ENCODE peak calls at places on chromosomes 16 and 17, in ten cellular contexts. One of them, this sample, is unnamed. For H3K4me1 and H3K9me3, the result is how much of the 10 kb centered on the place peaks cover.

GRCh38 chr16:8866118-8866883 is 2.5 kb downstream of the CARHSP1 start:
- DNase-seq in PC-3: no peak
- DNase-seq in H9: peak
- DNase-seq in ovary: peak
- DNase-seq in cardiac muscle cell: peak
- DNase-seq in transverse colon: peak
- DNase-seq in mesenchymal stem cell: peak
- DNase-seq in naive thymus-derived CD4-positive, alpha-beta T cell: no peak
- DNase-seq in adrenal gland: peak
- DNase-seq in fibroblast of lung: no peak
- DNase-seq in this sample: no peak

GRCh38 chr17:66021757-66022156 is 170.2 kb downstream of the CEP112 start:
- DNase-seq in cardiac muscle cell: no peak
- DNase-seq in ovary: no peak
- DNase-seq in PC-3: peak
- DNase-seq in transverse colon: no peak
- DNase-seq in mesenchymal stem cell: no peak
- DNase-seq in H9: peak
- DNase-seq in naive thymus-derived CD4-positive, alpha-beta T cell: no peak
- DNase-seq in adrenal gland: no peak
- DNase-seq in fibroblast of lung: no peak
- DNase-seq in this sample: no peak

GRCh38 chr16:86910146-86910805 is 331.9 kb downstream of the FOXL1 start:
- DNase-seq in ovary: no peak
- DNase-seq in naive thymus-derived CD4-positive, alpha-beta T cell: no peak
- DNase-seq in fibroblast of lung: no peak
- DNase-seq in transverse colon: no peak
- DNase-seq in cardiac muscle cell: no peak
- DNase-seq in mesenchymal stem cell: no peak
- DNase-seq in PC-3: no peak
- DNase-seq in adrenal gland: no peak
- DNase-seq in H9: no peak
- DNase-seq in this sample: no peak

GRCh38 chr17:44522883-44523671 is 19.9 kb upstream of the GPATCH8 start:
- DNase-seq in mesenchymal stem cell: peak
- DNase-seq in naive thymus-derived CD4-positive, alpha-beta T cell: no peak
- DNase-seq in PC-3: peak
- DNase-seq in fibroblast of lung: peak
- DNase-seq in adrenal gland: peak
- DNase-seq in transverse colon: peak
- DNase-seq in ovary: no peak
- DNase-seq in cardiac muscle cell: peak
- DNase-seq in H9: peak
- DNase-seq in this sample: peak

GRCh38 chr17:49227436-49228261 is 2.9 kb downstream of the PHOSPHO1 start:
- DNase-seq in transverse colon: peak
- DNase-seq in PC-3: peak
- DNase-seq in ovary: peak
- DNase-seq in cardiac muscle cell: peak
- DNase-seq in H9: peak
- DNase-seq in adrenal gland: peak
- DNase-seq in fibroblast of lung: peak
- DNase-seq in mesenchymal stem cell: peak
- DNase-seq in naive thymus-derived CD4-positive, alpha-beta T cell: peak
- DNase-seq in this sample: peak

GRCh38 chr17:74008196-74008595 is 195.3 kb upstream of the RPL38 start:
- DNase-seq in cardiac muscle cell: no peak
- DNase-seq in adrenal gland: no peak
- DNase-seq in fibroblast of lung: no peak
- DNase-seq in naive thymus-derived CD4-positive, alpha-beta T cell: peak
- DNase-seq in mesenchymal stem cell: no peak
- DNase-seq in PC-3: peak
- DNase-seq in H9: peak
- DNase-seq in transverse colon: peak
- DNase-seq in ovary: no peak
- DNase-seq in this sample: no peak

GRCh38 chr17:76137351-76138233 is 3.5 kb downstream of the FOXJ1 start:
- DNase-seq in adrenal gland: no peak
- DNase-seq in transverse colon: no peak
- DNase-seq in fibroblast of lung: no peak
- DNase-seq in ovary: no peak
- DNase-seq in cardiac muscle cell: peak
- DNase-seq in naive thymus-derived CD4-positive, alpha-beta T cell: no peak
- DNase-seq in mesenchymal stem cell: no peak
- DNase-seq in PC-3: no peak
- DNase-seq in H9: peak
- DNase-seq in this sample: no peak

GRCh38 chr16:77833906-77834599 is 45.7 kb downstream of the VAT1L start:
- DNase-seq in fibroblast of lung: peak
- DNase-seq in H9: peak
- DNase-seq in naive thymus-derived CD4-positive, alpha-beta T cell: no peak
- DNase-seq in ovary: no peak
- DNase-seq in adrenal gland: no peak
- DNase-seq in transverse colon: no peak
- DNase-seq in PC-3: no peak
- DNase-seq in mesenchymal stem cell: peak
- DNase-seq in cardiac muscle cell: no peak
- DNase-seq in this sample: no peak

GRCh38 chr16:4656695-4657686 is 32.4 kb downstream of the MGRN1 start:
- DNase-seq in fibroblast of lung: no peak
- DNase-seq in mesenchymal stem cell: no peak
- DNase-seq in H9: no peak
- DNase-seq in transverse colon: no peak
- DNase-seq in ovary: no peak
- DNase-seq in naive thymus-derived CD4-positive, alpha-beta T cell: no peak
- DNase-seq in cardiac muscle cell: no peak
- DNase-seq in adrenal gland: no peak
- DNase-seq in PC-3: no peak
- DNase-seq in this sample: no peak

GRCh38 chr16:4656221-4656620 is 31.6 kb downstream of the MGRN1 start:
- DNase-seq in ovary: no peak
- DNase-seq in PC-3: no peak
- DNase-seq in cardiac muscle cell: no peak
- DNase-seq in transverse colon: no peak
- DNase-seq in fibroblast of lung: no peak
- DNase-seq in mesenchymal stem cell: no peak
- DNase-seq in H9: no peak
- DNase-seq in adrenal gland: no peak
- DNase-seq in naive thymus-derived CD4-positive, alpha-beta T cell: no peak
- DNase-seq in this sample: no peak

GRCh38 chr16:4654946-4655590 is 30.4 kb downstream of the MGRN1 start:
- DNase-seq in H9: no peak
- DNase-seq in fibroblast of lung: no peak
- DNase-seq in ovary: no peak
- DNase-seq in mesenchymal stem cell: no peak
- DNase-seq in naive thymus-derived CD4-positive, alpha-beta T cell: no peak
- DNase-seq in PC-3: no peak
- DNase-seq in adrenal gland: no peak
- DNase-seq in transverse colon: no peak
- DNase-seq in cardiac muscle cell: no peak
- DNase-seq in this sample: no peak

GRCh38 chr16:4654387-4654901 is 29.8 kb downstream of the MGRN1 start:
- DNase-seq in adrenal gland: no peak
- DNase-seq in transverse colon: no peak
- DNase-seq in cardiac muscle cell: no peak
- DNase-seq in naive thymus-derived CD4-positive, alpha-beta T cell: no peak
- DNase-seq in ovary: no peak
- DNase-seq in fibroblast of lung: no peak
- DNase-seq in mesenchymal stem cell: no peak
- DNase-seq in PC-3: no peak
- DNase-seq in H9: no peak
- DNase-seq in this sample: no peak

DNA sequence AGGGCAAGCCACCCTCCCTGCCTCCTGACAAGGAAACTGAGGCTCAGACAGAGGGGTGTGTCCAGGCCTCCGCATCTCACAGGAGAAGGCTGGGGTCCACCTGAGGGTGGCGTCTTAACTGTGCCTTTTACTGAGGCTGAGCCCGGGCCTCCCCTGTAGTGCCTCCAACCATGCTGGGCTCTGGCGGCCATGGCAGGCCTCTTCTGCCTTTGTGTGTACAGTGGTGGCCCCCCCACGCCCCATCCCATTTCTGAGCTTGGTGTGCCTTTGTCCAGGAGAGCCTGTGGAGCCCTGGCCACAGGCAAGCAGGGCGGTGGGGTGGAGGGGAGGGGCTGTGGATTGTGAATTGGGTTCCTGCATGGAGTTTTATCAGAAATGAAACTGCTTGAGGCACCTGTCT is 31.2 kb downstream of the MGRN1 start:
- DNase-seq in transverse colon: no peak
- DNase-seq in PC-3: no peak
- DNase-seq in ovary: no peak
- DNase-seq in cardiac muscle cell: no peak
- DNase-seq in naive thymus-derived CD4-positive, alpha-beta T cell: no peak
- DNase-seq in fibroblast of lung: no peak
- DNase-seq in mesenchymal stem cell: no peak
- DNase-seq in H9: no peak
- DNase-seq in adrenal gland: no peak
- DNase-seq in this sample: no peak
- H3K4me1 ChIP-seq in transverse colon: under half
- H3K4me1 ChIP-seq in PC-3: under half
- H3K4me1 ChIP-seq in ovary: under half
- H3K4me1 ChIP-seq in cardiac muscle cell: under half
- H3K4me1 ChIP-seq in naive thymus-derived CD4-positive, alpha-beta T cell: under half
- H3K4me1 ChIP-seq in fibroblast of lung: under half
- H3K4me1 ChIP-seq in mesenchymal stem cell: under half
- H3K4me1 ChIP-seq in H9: under half
- H3K4me1 ChIP-seq in adrenal gland: under half
- H3K4me1 ChIP-seq in this sample: under half

GRCh38 chr17:22599322-22599721 is 907.0 kb downstream of the KCNJ18 start:
- DNase-seq in ovary: no peak
- DNase-seq in cardiac muscle cell: no peak
- DNase-seq in PC-3: no peak
- DNase-seq in transverse colon: no peak
- DNase-seq in H9: no peak
- DNase-seq in adrenal gland: no peak
- DNase-seq in naive thymus-derived CD4-positive, alpha-beta T cell: no peak
- DNase-seq in mesenchymal stem cell: no peak
- DNase-seq in fibroblast of lung: no peak
- DNase-seq in this sample: no peak
- H3K9me3 ChIP-seq in ovary: under half
- H3K9me3 ChIP-seq in cardiac muscle cell: under half
- H3K9me3 ChIP-seq in PC-3: under half
- H3K9me3 ChIP-seq in transverse colon: under half
- H3K9me3 ChIP-seq in H9: under half
- H3K9me3 ChIP-seq in adrenal gland: under half
- H3K9me3 ChIP-seq in naive thymus-derived CD4-positive, alpha-beta T cell: under half
- H3K9me3 ChIP-seq in mesenchymal stem cell: under half
- H3K9me3 ChIP-seq in fibroblast of lung: under half
- H3K9me3 ChIP-seq in this sample: under half

GRCh38 chr16:74460542-74460941 is 39.3 kb upstream of the CLEC18B start:
- DNase-seq in cardiac muscle cell: no peak
- DNase-seq in fibroblast of lung: no peak
- DNase-seq in naive thymus-derived CD4-positive, alpha-beta T cell: no peak
- DNase-seq in H9: no peak
- DNase-seq in ovary: no peak
- DNase-seq in mesenchymal stem cell: no peak
- DNase-seq in transverse colon: no peak
- DNase-seq in adrenal gland: no peak
- DNase-seq in PC-3: no peak
- DNase-seq in this sample: no peak

GRCh38 chr16:74455213-74455612 is 33.9 kb upstream of the CLEC18B start:
- DNase-seq in adrenal gland: no peak
- DNase-seq in ovary: no peak
- DNase-seq in transverse colon: no peak
- DNase-seq in naive thymus-derived CD4-positive, alpha-beta T cell: no peak
- DNase-seq in H9: no peak
- DNase-seq in fibroblast of lung: peak
- DNase-seq in cardiac muscle cell: no peak
- DNase-seq in mesenchymal stem cell: peak
- DNase-seq in PC-3: no peak
- DNase-seq in this sample: no peak

GRCh38 chr16:74451951-74452758 is 30.9 kb upstream of the CLEC18B start:
- DNase-seq in transverse colon: no peak
- DNase-seq in cardiac muscle cell: no peak
- DNase-seq in H9: no peak
- DNase-seq in fibroblast of lung: no peak
- DNase-seq in ovary: no peak
- DNase-seq in adrenal gland: no peak
- DNase-seq in mesenchymal stem cell: no peak
- DNase-seq in naive thymus-derived CD4-positive, alpha-beta T cell: no peak
- DNase-seq in PC-3: no peak
- DNase-seq in this sample: no peak

GRCh38 chr16:74455619-74456289 is 34.5 kb upstream of the CLEC18B start:
- DNase-seq in adrenal gland: no peak
- DNase-seq in transverse colon: no peak
- DNase-seq in H9: no peak
- DNase-seq in ovary: no peak
- DNase-seq in cardiac muscle cell: no peak
- DNase-seq in fibroblast of lung: peak
- DNase-seq in naive thymus-derived CD4-positive, alpha-beta T cell: no peak
- DNase-seq in mesenchymal stem cell: peak
- DNase-seq in PC-3: no peak
- DNase-seq in this sample: no peak

DNA sequence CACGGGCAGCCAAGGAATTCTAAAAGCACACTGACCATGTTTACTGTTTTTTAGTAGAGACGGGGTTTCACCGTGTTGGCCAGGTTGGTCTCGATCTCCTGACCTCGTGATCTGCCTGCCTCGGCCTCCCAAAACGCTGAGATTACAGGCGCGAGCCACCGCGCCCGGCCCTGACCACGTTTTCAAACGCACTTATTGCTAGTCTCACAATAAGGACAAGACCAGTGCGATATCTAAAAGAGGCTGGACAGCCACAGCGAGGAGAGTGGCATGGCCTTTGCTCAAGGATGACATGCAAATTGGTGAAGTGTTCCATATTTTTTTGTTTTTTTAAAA is 35.0 kb upstream of the CLEC18B start:
- DNase-seq in ovary: no peak
- DNase-seq in H9: no peak
- DNase-seq in PC-3: no peak
- DNase-seq in naive thymus-derived CD4-positive, alpha-beta T cell: no peak
- DNase-seq in adrenal gland: no peak
- DNase-seq in cardiac muscle cell: no peak
- DNase-seq in fibroblast of lung: no peak
- DNase-seq in transverse colon: no peak
- DNase-seq in mesenchymal stem cell: no peak
- DNase-seq in this sample: no peak
- H3K27ac ChIP-seq in ovary: no peak
- H3K27ac ChIP-seq in H9: no peak
- H3K27ac ChIP-seq in PC-3: no peak
- H3K27ac ChIP-seq in naive thymus-derived CD4-positive, alpha-beta T cell: no peak
- H3K27ac ChIP-seq in adrenal gland: no peak
- H3K27ac ChIP-seq in cardiac muscle cell: no peak
- H3K27ac ChIP-seq in fibroblast of lung: no peak
- H3K27ac ChIP-seq in transverse colon: peak
- H3K27ac ChIP-seq in mesenchymal stem cell: no peak
- H3K27ac ChIP-seq in this sample: no peak

DNA sequence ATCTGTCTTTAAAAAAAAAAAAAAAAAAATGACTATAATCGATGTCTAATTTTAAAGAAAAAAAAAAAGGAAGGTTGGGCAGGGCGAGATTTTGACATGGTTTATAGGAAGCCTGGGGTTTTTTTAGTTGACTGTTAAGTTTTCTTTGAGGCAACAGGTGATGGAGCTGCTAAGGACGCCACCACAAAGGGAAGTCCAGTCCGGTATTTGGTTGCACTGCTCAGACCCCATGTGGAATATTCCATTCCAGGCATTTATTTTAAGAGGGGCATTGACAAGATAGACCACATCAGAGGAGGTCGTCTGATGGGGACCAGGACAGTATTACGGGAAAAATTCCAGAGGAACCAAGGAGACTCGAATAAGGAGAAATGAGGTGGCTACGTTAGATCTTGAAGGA is 168.4 kb downstream of the CCDC182 start:
- DNase-seq in fibroblast of lung: no peak
- DNase-seq in transverse colon: no peak
- DNase-seq in H9: no peak
- DNase-seq in adrenal gland: no peak
- DNase-seq in mesenchymal stem cell: no peak
- DNase-seq in naive thymus-derived CD4-positive, alpha-beta T cell: no peak
- DNase-seq in PC-3: no peak
- DNase-seq in cardiac muscle cell: no peak
- DNase-seq in ovary: no peak
- DNase-seq in this sample: no peak
- H3K4me1 ChIP-seq in fibroblast of lung: under half
- H3K4me1 ChIP-seq in transverse colon: under half
- H3K4me1 ChIP-seq in H9: under half
- H3K4me1 ChIP-seq in adrenal gland: under half
- H3K4me1 ChIP-seq in mesenchymal stem cell: under half
- H3K4me1 ChIP-seq in naive thymus-derived CD4-positive, alpha-beta T cell: under half
- H3K4me1 ChIP-seq in PC-3: under half
- H3K4me1 ChIP-seq in cardiac muscle cell: under half
- H3K4me1 ChIP-seq in ovary: under half
- H3K4me1 ChIP-seq in this sample: under half

This sample was measured in CD4-positive, CD25-positive, alpha-beta regulatory T cell.